ENCODE peak calls at places on chromosome 4, in five cellular contexts. One of them, this sample, is unnamed.

GRCh38 chr4:57078685-57079521 is 31.3 kb downstream of the IGFBP7 start:
- DNase-seq in activated naive CD8-positive, alpha-beta T cell treated with anti-CD3 and anti-CD28 coated beads, Interleukin-2, amount 10 ng/mL, durations not matched to agents 7 days and 5 days: no peak
- DNase-seq in cardiac fibroblast: no peak
- DNase-seq in CD8-positive, alpha-beta T cell: no peak
- DNase-seq in HuH-7: no peak
- DNase-seq in this sample: peak

GRCh38 chr4:128600996-128601857 is 208.3 kb upstream of the JADE1 start:
- DNase-seq in activated naive CD8-positive, alpha-beta T cell treated with anti-CD3 and anti-CD28 coated beads, Interleukin-2, amount 10 ng/mL, durations not matched to agents 7 days and 5 days: no peak
- DNase-seq in cardiac fibroblast: peak
- DNase-seq in CD8-positive, alpha-beta T cell: no peak
- DNase-seq in HuH-7: peak
- DNase-seq in this sample: peak

GRCh38 chr4:24594887-24595286 is 10.5 kb upstream of the DHX15 start:
- DNase-seq in activated naive CD8-positive, alpha-beta T cell treated with anti-CD3 and anti-CD28 coated beads, Interleukin-2, amount 10 ng/mL, durations not matched to agents 7 days and 5 days: no peak
- DNase-seq in cardiac fibroblast: peak
- DNase-seq in CD8-positive, alpha-beta T cell: no peak
- DNase-seq in HuH-7: peak
- DNase-seq in this sample: no peak

GRCh38 chr4:134787315-134787714 is 585.7 kb upstream of the PABPC4L start:
- DNase-seq in activated naive CD8-positive, alpha-beta T cell treated with anti-CD3 and anti-CD28 coated beads, Interleukin-2, amount 10 ng/mL, durations not matched to agents 7 days and 5 days: no peak
- DNase-seq in cardiac fibroblast: no peak
- DNase-seq in CD8-positive, alpha-beta T cell: no peak
- DNase-seq in HuH-7: no peak
- DNase-seq in this sample: no peak

GRCh38 chr4:174119818-174120217 is 163.6 kb downstream of the FBXO8 start:
- DNase-seq in activated naive CD8-positive, alpha-beta T cell treated with anti-CD3 and anti-CD28 coated beads, Interleukin-2, amount 10 ng/mL, durations not matched to agents 7 days and 5 days: no peak
- DNase-seq in cardiac fibroblast: no peak
- DNase-seq in CD8-positive, alpha-beta T cell: no peak
- DNase-seq in HuH-7: no peak
- DNase-seq in this sample: no peak

GRCh38 chr4:40331092-40331824 is 3.9 kb upstream of the CHRNA9 start:
- DNase-seq in activated naive CD8-positive, alpha-beta T cell treated with anti-CD3 and anti-CD28 coated beads, Interleukin-2, amount 10 ng/mL, durations not matched to agents 7 days and 5 days: no peak
- DNase-seq in cardiac fibroblast: peak
- DNase-seq in CD8-positive, alpha-beta T cell: no peak
- DNase-seq in HuH-7: no peak
- DNase-seq in this sample: no peak

GRCh38 chr4:8504279-8505007 is 63.9 kb downstream of the TRMT44 start:
- DNase-seq in activated naive CD8-positive, alpha-beta T cell treated with anti-CD3 and anti-CD28 coated beads, Interleukin-2, amount 10 ng/mL, durations not matched to agents 7 days and 5 days: no peak
- DNase-seq in cardiac fibroblast: no peak
- DNase-seq in CD8-positive, alpha-beta T cell: no peak
- DNase-seq in HuH-7: no peak
- DNase-seq in this sample: no peak

GRCh38 chr4:10730019-10730418 is 45.5 kb upstream of the CLNK start:
- DNase-seq in activated naive CD8-positive, alpha-beta T cell treated with anti-CD3 and anti-CD28 coated beads, Interleukin-2, amount 10 ng/mL, durations not matched to agents 7 days and 5 days: no peak
- DNase-seq in cardiac fibroblast: no peak
- DNase-seq in CD8-positive, alpha-beta T cell: no peak
- DNase-seq in HuH-7: no peak
- DNase-seq in this sample: no peak

This sample was measured in NCI-H510A.